ENCODE peak calls at places on chromosome 22, in seven cellular contexts. O is IMR-90, T is mesenchymal stem cell, W is mesendoderm, M is H1, X is neuronal stem cell, K is trophoblast cell. C is an unnamed sample.

GRCh38 chr22:39176067-39176621 is 23.7 kb upstream of the CBX7 start:
- DNase-seq in O (peak), T (peak), W (peak), M (peak), X (peak), K (peak), C (peak)

GRCh38 chr22:39534591-39535301 is 2.2 kb upstream of the RPS19BP1 start:
- DNase-seq in O (peak), T (peak), W (peak), M (peak), X (peak), K (peak), C (peak)

GRCh38 chr22:39522567-39523300 is 2.4 kb downstream of the ATF4 start:
- DNase-seq in O (peak), T (peak), W (no peak), M (no peak), X (no peak), K (peak), C (no peak)

GRCh38 chr22:40009953-40010751 is 15.4 kb downstream of the FAM83F start:
- DNase-seq in O (no peak), T (no peak), W (no peak), M (no peak), X (no peak), K (no peak), C (no peak)

GRCh38 chr22:28172948-28173360 is 253.9 kb upstream of the PITPNB start:
- DNase-seq in O (no peak), T (no peak), W (no peak), M (no peak), X (no peak), K (peak), C (no peak)

GRCh38 chr22:44448271-44448780 is 49.7 kb downstream of the RTL6 start:
- DNase-seq in O (peak), T (peak), W (no peak), M (no peak), X (no peak), K (peak), C (no peak)

GRCh38 chr22:50216684-50217520 is 16.1 kb downstream of the SELENOO start:
- DNase-seq in O (no peak), T (no peak), W (no peak), M (no peak), X (no peak), K (no peak), C (no peak)

GRCh38 chr22:20561882-20562281 is 54.5 kb downstream of the MED15 start:
- DNase-seq in O (no peak), T (no peak), W (no peak), M (no peak), X (no peak), K (no peak), C (no peak)

GRCh38 chr22:35219012-35219411 is 38.3 kb upstream of the HMGXB4 start:
- DNase-seq in O (peak), T (peak), W (peak), M (no peak), X (no peak), K (peak), C (no peak)

GRCh38 chr22:50691521-50691920 is 18.9 kb downstream of the SHANK3 start:
- DNase-seq in O (peak), T (no peak), W (peak), M (peak), X (no peak), K (peak), C (peak)

GRCh38 chr22:36016656-36017055 is 12.0 kb downstream of the RBFOX2 start:
- DNase-seq in O (no peak), T (no peak), W (no peak), M (no peak), X (no peak), K (no peak), C (no peak)

GRCh38 chr22:17368727-17369552 is at the start of gene CECR2:
- DNase-seq in O (no peak), T (peak), W (peak), M (peak), X (peak), K (peak), C (peak)

GRCh38 chr22:26522592-26522991 is 10.3 kb upstream of the TFIP11 start:
- DNase-seq in O (no peak), T (no peak), W (no peak), M (no peak), X (no peak), K (no peak), C (no peak)

GRCh38 chr22:18970180-18970947 is 34.3 kb upstream of the PRODH start:
- DNase-seq in O (no peak), T (peak), W (peak), M (peak), X (peak), K (peak), C (peak)

GRCh38 chr22:20247010-20247505 is 21.1 kb downstream of the RTN4R start:
- DNase-seq in O (peak), T (peak), W (no peak), M (no peak), X (no peak), K (no peak), C (no peak)

GRCh38 chr22:40462195-40462988 is 92.0 kb downstream of the SGSM3 start:
- DNase-seq in O (no peak), T (no peak), W (no peak), M (no peak), X (no peak), K (no peak), C (no peak)

GRCh38 chr22:35409783-35410662 is 10.1 kb downstream of the MCM5 start:
- DNase-seq in O (no peak), T (no peak), W (no peak), M (no peak), X (no peak), K (peak), C (no peak)

GRCh38 chr22:48077699-48078098 is 1315.2 kb downstream of the TBC1D22A start:
- DNase-seq in O (no peak), T (no peak), W (no peak), M (no peak), X (no peak), K (no peak), C (no peak)

GRCh38 chr22:47163481-47163875 is 401.0 kb downstream of the TBC1D22A start:
- DNase-seq in O (no peak), T (no peak), W (no peak), M (no peak), X (no peak), K (no peak), C (peak)

GRCh38 chr22:20138868-20139267 is 7.3 kb downstream of the ZDHHC8 start:
- DNase-seq in O (no peak), T (no peak), W (no peak), M (no peak), X (no peak), K (no peak), C (no peak)

GRCh38 chr22:23070418-23071162 is at the start of gene GNAZ:
- DNase-seq in O (no peak), T (no peak), W (peak), M (peak), X (peak), K (peak), C (peak)

GRCh38 chr22:22882033-22882717 is 5.4 kb upstream of the IGLL5 start:
- DNase-seq in O (no peak), T (no peak), W (peak), M (no peak), X (no peak), K (peak), C (peak)

GRCh38 chr22:19691721-19692341 is 22.5 kb upstream of the SEPTIN5 start:
- DNase-seq in O (peak), T (peak), W (peak), M (no peak), X (no peak), K (peak), C (peak)

GRCh38 chr22:16601437-16602223 is 9.0 kb upstream of the CCT8L2 start:
- DNase-seq in O (no peak), T (no peak), W (no peak), M (no peak), X (no peak), K (peak), C (no peak)

GRCh38 chr22:21943571-21944448 is 8.8 kb downstream of the PPM1F start:
- DNase-seq in O (no peak), T (no peak), W (no peak), M (no peak), X (no peak), K (no peak), C (no peak)

GRCh38 chr22:29370556-29370955 is 17.8 kb downstream of the AP1B1 start:
- DNase-seq in O (no peak), T (no peak), W (peak), M (peak), X (no peak), K (no peak), C (peak)

GRCh38 chr22:29369460-29369859 is 18.9 kb downstream of the AP1B1 start:
- DNase-seq in O (peak), T (peak), W (peak), M (peak), X (peak), K (peak), C (peak)
- H3K18ac ChIP-seq in O (no peak), T (no peak), W (peak), M (no peak), X (no peak), K (no peak), C (no peak)

GRCh38 chr22:37021710-37022482 is 2.4 kb downstream of the MPST start:
- DNase-seq in O (peak), T (peak), W (no peak), M (peak), X (peak), K (peak), C (no peak)

GRCh38 chr22:37022483-37023337 is 3.2 kb downstream of the MPST start:
- DNase-seq in O (no peak), T (no peak), W (no peak), M (no peak), X (no peak), K (no peak), C (no peak)

GRCh38 chr22:37025500-37026070 is 6.0 kb downstream of the MPST start:
- DNase-seq in O (no peak), T (no peak), W (no peak), M (no peak), X (no peak), K (peak), C (no peak)

GRCh38 chr22:37024339-37025157 is 5.0 kb downstream of the MPST start:
- DNase-seq in O (no peak), T (no peak), W (no peak), M (no peak), X (no peak), K (no peak), C (no peak)

DNA sequence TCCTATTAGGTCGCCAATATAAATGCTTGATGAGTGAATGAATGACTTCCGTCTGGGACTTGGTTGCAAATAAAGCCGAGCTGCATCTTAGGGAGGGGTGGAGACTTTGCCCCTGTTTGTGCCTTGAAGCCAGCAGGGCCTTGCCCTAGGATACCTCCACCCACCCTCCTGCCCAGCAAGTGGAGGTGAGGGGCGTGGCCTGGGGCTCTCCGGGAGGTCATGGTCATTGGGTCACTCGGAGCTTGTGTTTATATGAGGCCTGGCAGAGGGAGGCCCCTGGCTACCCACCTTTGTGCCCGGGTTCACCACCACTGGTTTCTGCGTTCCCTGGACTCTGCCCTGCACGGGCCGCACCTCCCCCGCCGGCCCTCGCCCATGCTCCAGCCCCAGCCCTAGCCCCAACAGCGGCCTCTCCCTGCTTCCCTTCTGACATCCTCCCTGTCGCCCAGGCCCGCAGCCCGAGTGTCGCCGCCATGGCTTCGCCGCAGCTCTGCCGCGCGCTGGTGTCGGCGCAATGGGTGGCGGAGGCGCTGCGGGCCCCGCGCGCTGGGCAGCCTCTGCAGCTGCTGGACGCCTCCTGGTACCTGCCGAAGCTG is 4.3 kb downstream of the MPST start:
- DNase-seq in O (no peak), T (no peak), W (no peak), M (no peak), X (no peak), K (no peak), C (no peak)
- H3K18ac ChIP-seq in O (no peak), T (no peak), W (no peak), M (no peak), X (no peak), K (no peak), C (no peak)

GRCh38 chr22:46051646-46052045 is 74.7 kb upstream of the WNT7B start:
- DNase-seq in O (no peak), T (no peak), W (no peak), M (no peak), X (no peak), K (no peak), C (no peak)

GRCh38 chr22:46052331-46052771 is 75.4 kb upstream of the WNT7B start:
- DNase-seq in O (no peak), T (no peak), W (no peak), M (no peak), X (no peak), K (no peak), C (no peak)

GRCh38 chr22:46049726-46050450 is 72.9 kb upstream of the WNT7B start:
- DNase-seq in O (no peak), T (no peak), W (no peak), M (no peak), X (no peak), K (no peak), C (no peak)

GRCh38 chr22:46050916-46051614 is 74.1 kb upstream of the WNT7B start:
- DNase-seq in O (no peak), T (no peak), W (no peak), M (no peak), X (no peak), K (no peak), C (no peak)

GRCh38 chr22:46050451-46050845 is 73.5 kb upstream of the WNT7B start:
- DNase-seq in O (no peak), T (no peak), W (no peak), M (no peak), X (no peak), K (no peak), C (no peak)
- H3K18ac ChIP-seq in O (no peak), T (no peak), W (no peak), M (no peak), X (no peak), K (no peak), C (no peak)

GRCh38 chr22:42620084-42620483 is 5.4 kb upstream of the POLDIP3 start:
- DNase-seq in O (no peak), T (no peak), W (no peak), M (no peak), X (no peak), K (no peak), C (no peak)

GRCh38 chr22:42619261-42620063 is 4.8 kb upstream of the POLDIP3 start:
- DNase-seq in O (no peak), T (no peak), W (no peak), M (no peak), X (no peak), K (no peak), C (no peak)

GRCh38 chr22:42623301-42623751 is 8.6 kb upstream of the POLDIP3 start:
- DNase-seq in O (no peak), T (no peak), W (no peak), M (no peak), X (no peak), K (no peak), C (no peak)

GRCh38 chr22:42622061-42622710 is 7.5 kb upstream of the POLDIP3 start:
- DNase-seq in O (no peak), T (no peak), W (no peak), M (no peak), X (no peak), K (no peak), C (no peak)

GRCh38 chr22:42621505-42622002 is 6.9 kb upstream of the POLDIP3 start:
- DNase-seq in O (peak), T (peak), W (peak), M (peak), X (peak), K (peak), C (peak)
- H3K18ac ChIP-seq in O (no peak), T (no peak), W (no peak), M (no peak), X (no peak), K (no peak), C (no peak)

GRCh38 chr22:49107561-49107960 is 720.1 kb downstream of the BRD1 start:
- DNase-seq in O (no peak), T (no peak), W (no peak), M (no peak), X (no peak), K (no peak), C (no peak)
- H3K18ac ChIP-seq in O (no peak), T (no peak), W (no peak), M (no peak), X (peak), K (no peak), C (no peak)

GRCh38 chr22:32416556-32417085 is 4.6 kb upstream of the RTCB start:
- DNase-seq in O (no peak), T (no peak), W (no peak), M (no peak), X (no peak), K (no peak), C (no peak)

GRCh38 chr22:32411829-32412592 is at the start of gene RTCB:
- DNase-seq in O (peak), T (peak), W (peak), M (peak), X (peak), K (peak), C (peak)

GRCh38 chr22:32410459-32410858 is 1.6 kb downstream of the RTCB start:
- DNase-seq in O (no peak), T (no peak), W (no peak), M (no peak), X (no peak), K (peak), C (no peak)

GRCh38 chr22:32411388-32411787 is 659 bp downstream of the RTCB start:
- DNase-seq in O (peak), T (peak), W (peak), M (no peak), X (no peak), K (peak), C (no peak)

GRCh38 chr22:32413715-32414114 is 1.7 kb upstream of the RTCB start:
- DNase-seq in O (peak), T (peak), W (peak), M (no peak), X (no peak), K (peak), C (no peak)
- H3K18ac ChIP-seq in O (no peak), T (no peak), W (no peak), M (no peak), X (no peak), K (no peak), C (no peak)

GRCh38 chr22:30535182-30535581 is 11.4 kb downstream of the SEC14L6 start:
- DNase-seq in O (no peak), T (no peak), W (no peak), M (no peak), X (no peak), K (no peak), C (no peak)

GRCh38 chr22:30537083-30537731 is 9.3 kb downstream of the SEC14L6 start:
- DNase-seq in O (no peak), T (no peak), W (peak), M (no peak), X (no peak), K (no peak), C (no peak)

GRCh38 chr22:30526656-30527055 is 19.9 kb downstream of the SEC14L6 start:
- DNase-seq in O (no peak), T (no peak), W (no peak), M (no peak), X (no peak), K (peak), C (no peak)

DNA sequence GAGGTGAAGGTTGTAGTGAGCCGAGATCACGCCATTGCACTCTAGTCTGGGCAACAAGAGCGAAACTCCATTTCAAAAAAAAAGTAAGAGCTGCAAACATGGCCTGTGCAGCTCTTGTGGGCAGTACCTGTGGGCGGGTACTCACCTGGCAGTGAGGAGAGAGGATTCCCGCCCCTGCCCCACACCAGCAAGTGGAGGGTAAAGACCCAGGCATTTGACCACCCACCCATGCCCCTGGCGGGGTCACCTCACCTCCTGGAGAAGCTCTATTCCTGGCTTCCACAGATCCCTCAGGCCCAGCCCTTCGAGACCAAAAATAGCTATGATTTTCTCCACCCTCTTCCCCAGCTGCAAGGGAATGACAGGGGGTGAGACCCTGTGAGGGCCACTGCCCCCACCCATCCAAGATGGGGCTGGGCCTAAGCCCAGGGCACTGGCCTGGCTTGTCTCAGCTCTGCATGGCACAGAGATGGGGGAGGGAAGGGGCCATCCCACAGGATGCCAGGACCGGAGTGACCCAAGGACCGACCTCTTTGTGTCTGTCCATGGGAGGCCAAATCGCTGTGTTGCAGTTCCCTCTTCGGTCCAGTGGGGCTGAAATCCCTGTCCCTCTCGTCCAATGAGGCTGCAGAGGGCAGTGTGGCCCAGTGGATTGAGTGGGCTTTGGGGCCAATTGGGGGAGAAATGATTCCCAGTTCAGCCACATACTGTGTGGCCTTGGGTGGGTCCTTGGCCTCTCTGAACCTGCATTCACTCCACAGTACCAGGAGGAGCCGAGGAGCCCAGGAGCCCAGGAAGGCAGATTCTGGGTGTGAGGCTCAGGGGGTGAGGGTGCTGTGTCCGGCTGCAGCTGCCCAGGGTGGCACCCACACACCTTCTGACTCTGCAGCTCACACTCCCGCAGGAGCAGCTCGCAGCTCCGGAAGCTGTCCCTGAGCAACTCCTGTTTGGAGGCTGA is 14.6 kb downstream of the SEC14L6 start:
- DNase-seq in O (no peak), T (no peak), W (no peak), M (no peak), X (no peak), K (no peak), C (no peak)
- H3K18ac ChIP-seq in O (no peak), T (no peak), W (no peak), M (no peak), X (peak), K (no peak), C (no peak)

GRCh38 chr22:41638124-41638523 is 17.0 kb downstream of the XRCC6 start:
- DNase-seq in O (no peak), T (no peak), W (no peak), M (no peak), X (no peak), K (no peak), C (no peak)
- H3K18ac ChIP-seq in O (no peak), T (no peak), W (no peak), M (no peak), X (no peak), K (no peak), C (no peak)

DNA sequence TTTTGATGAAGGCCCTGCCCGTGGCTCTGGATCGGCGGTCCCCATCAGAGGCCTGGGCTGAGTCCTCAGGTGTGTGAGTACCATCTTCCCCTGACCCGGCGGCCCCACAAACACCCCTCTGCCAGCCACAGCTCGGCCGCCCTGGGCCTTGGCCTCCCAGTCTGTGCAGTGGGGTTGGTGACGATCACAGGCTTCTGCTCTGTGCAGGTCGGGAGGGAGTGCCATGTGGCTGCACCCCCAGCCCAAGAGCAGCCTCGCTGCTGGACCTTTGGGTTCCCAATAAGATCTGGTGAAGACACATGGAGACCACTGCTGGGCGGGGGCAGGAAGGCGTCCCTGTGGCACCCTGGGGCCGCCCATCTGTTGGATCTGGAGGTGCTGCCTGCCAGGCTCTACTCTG is 47.1 kb upstream of the PPARA start:
- DNase-seq in O (no peak), T (no peak), W (no peak), M (no peak), X (no peak), K (no peak), C (no peak)
- H3K18ac ChIP-seq in O (no peak), T (no peak), W (no peak), M (no peak), X (no peak), K (no peak), C (no peak)

GRCh38 chr22:24541681-24542515 is 13.0 kb downstream of the GUCD1 start:
- DNase-seq in O (no peak), T (no peak), W (no peak), M (no peak), X (no peak), K (no peak), C (no peak)
- H3K18ac ChIP-seq in O (no peak), T (no peak), W (no peak), M (no peak), X (no peak), K (no peak), C (no peak)

C was measured in H9.